ENCODE peak calls at places on chromosomes 12 and 14, in nine cellular contexts. Y is GM06990, M is NCI-H774, R is HEK293T, D is Right ventricle myocardium superior, G is Calu3, J is NCI-H524, U is NAMALWA, H is Ammon's horn. A is an unnamed sample.

GRCh38 chr14:93317836-93318807 is 14.7 kb downstream of the BTBD7 start:
- DNase-seq in Y (no peak), M (no peak), R (no peak), D (no peak), G (peak; percentile 25), J (no peak), U (no peak), H (no peak), A (no peak)

GRCh38 chr12:83015390-83016225 is 328.9 kb downstream of the TMTC2 start:
- DNase-seq in Y (no peak), M (no peak), R (no peak), D (no peak), G (peak; percentile 7), J (no peak), U (no peak), H (no peak), A (no peak)

GRCh38 chr12:14766649-14767215 is 36.5 kb downstream of the WBP11 start:
- DNase-seq in Y (no peak), M (no peak), R (no peak), D (no peak), G (no peak), J (no peak), U (no peak), H (no peak), A (no peak)

GRCh38 chr12:18799561-18799960 is 61.6 kb downstream of the CAPZA3 start:
- DNase-seq in Y (no peak), M (no peak), R (no peak), D (no peak), G (no peak), J (no peak), U (no peak), H (no peak), A (no peak)

GRCh38 chr12:121060149-121061001 is 21.3 kb upstream of the OASL start:
- DNase-seq in Y (peak; percentile 62), M (peak; percentile 38), R (peak; percentile 42), D (no peak), G (peak; percentile 49), J (peak; percentile 51), U (peak; percentile 80), H (peak; percentile 34), A (no peak)

GRCh38 chr14:89543420-89543790 is 126.4 kb upstream of the FOXN3 start:
- DNase-seq in Y (no peak), M (no peak), R (no peak), D (no peak), G (no peak), J (no peak), U (no peak), H (peak; percentile 76), A (peak; percentile 60)

GRCh38 chr12:42216737-42217136 is 21.3 kb downstream of the YAF2 start:
- DNase-seq in Y (no peak), M (no peak), R (no peak), D (no peak), G (no peak), J (no peak), U (no peak), H (no peak), A (no peak)

GRCh38 chr12:26798669-26799068 is 34.3 kb downstream of the ITPR2 start:
- DNase-seq in Y (no peak), M (no peak), R (no peak), D (no peak), G (no peak), J (no peak), U (peak; percentile 43), H (no peak), A (no peak)

GRCh38 chr14:90554341-90554740 is 157.5 kb downstream of the CALM1 start:
- DNase-seq in Y (no peak), M (peak; percentile 22), R (no peak), D (peak; percentile 67), G (no peak), J (no peak), U (no peak), H (peak; percentile 95), A (peak; percentile 94)

GRCh38 chr12:27705263-27705662 is 5.4 kb upstream of the MRPS35 start:
- DNase-seq in Y (no peak), M (no peak), R (no peak), D (no peak), G (no peak), J (no peak), U (no peak), H (no peak), A (no peak)

GRCh38 chr12:5556033-5556614 is 124.2 kb downstream of the NTF3 start:
- DNase-seq in Y (no peak), M (no peak), R (peak; percentile 41), D (no peak), G (peak; percentile 8), J (no peak), U (peak; percentile 59), H (no peak), A (no peak)

GRCh38 chr14:95237121-95237876 is 80.0 kb upstream of the DICER1 start:
- DNase-seq in Y (no peak), M (no peak), R (no peak), D (no peak), G (no peak), J (no peak), U (no peak), H (no peak), A (no peak)

GRCh38 chr14:97838986-97839385 is 1041.8 kb downstream of the VRK1 start:
- DNase-seq in Y (no peak), M (peak; percentile 85), R (no peak), D (no peak), G (no peak), J (peak; percentile 77), U (no peak), H (no peak), A (no peak)

GRCh38 chr12:121468451-121468850 is 68.5 kb downstream of the RNF34 start:
- DNase-seq in Y (no peak), M (no peak), R (no peak), D (no peak), G (no peak), J (peak; percentile 19), U (no peak), H (no peak), A (no peak)

GRCh38 chr12:100897240-100897639 is 102.7 kb downstream of the ANO4 start:
- DNase-seq in Y (no peak), M (no peak), R (no peak), D (no peak), G (no peak), J (peak; percentile 76), U (no peak), H (no peak), A (no peak)

GRCh38 chr12:95214466-95214865 is 2.8 kb downstream of the FGD6 start:
- DNase-seq in Y (no peak), M (peak; percentile 9), R (no peak), D (no peak), G (no peak), J (peak; percentile 63), U (no peak), H (no peak), A (no peak)

GRCh38 chr12:98456583-98457573 is 58.5 kb upstream of the TMPO start:
- DNase-seq in Y (peak; percentile 50), M (peak; percentile 18), R (peak; percentile 21), D (peak; percentile 62), G (peak; percentile 62), J (no peak), U (no peak), H (peak; percentile 24), A (no peak)

GRCh38 chr12:52280319-52280795 is 5.9 kb downstream of the KRT86 start:
- DNase-seq in Y (no peak), M (no peak), R (no peak), D (no peak), G (peak; percentile 83), J (no peak), U (no peak), H (no peak), A (no peak)

GRCh38 chr14:105301103-105301914 is 508 bp upstream of the BRF1 start:
- DNase-seq in Y (peak; percentile 96), M (peak; percentile 96), R (peak; percentile 99), D (peak; percentile 99), G (peak; percentile 99), J (peak; percentile 98), U (peak; percentile 95), H (peak; percentile 98), A (peak; percentile 96)

GRCh38 chr12:106132175-106133135 is 6.3 kb downstream of the NUAK1 start:
- DNase-seq in Y (no peak), M (no peak), R (no peak), D (no peak), G (no peak), J (no peak), U (no peak), H (no peak), A (no peak)

GRCh38 chr12:14630793-14631192 is 63.1 kb upstream of the PLBD1 start:
- DNase-seq in Y (no peak), M (no peak), R (no peak), D (no peak), G (no peak), J (no peak), U (no peak), H (no peak), A (no peak)

GRCh38 chr14:59253527-59253926 is 65.1 kb downstream of the DAAM1 start:
- DNase-seq in Y (no peak), M (no peak), R (no peak), D (no peak), G (no peak), J (no peak), U (peak; percentile 1), H (no peak), A (no peak)

GRCh38 chr12:94266796-94267529 is 118.6 kb downstream of the PLXNC1 start:
- DNase-seq in Y (no peak), M (no peak), R (no peak), D (no peak), G (no peak), J (no peak), U (no peak), H (no peak), A (no peak)

GRCh38 chr12:71166869-71167268 is 9.1 kb upstream of the TSPAN8 start:
- DNase-seq in Y (no peak), M (no peak), R (no peak), D (no peak), G (no peak), J (no peak), U (no peak), H (no peak), A (no peak)

GRCh38 chr14:30240002-30240401 is 312.4 kb upstream of the PRKD1 start:
- DNase-seq in Y (no peak), M (no peak), R (no peak), D (no peak), G (no peak), J (no peak), U (no peak), H (no peak), A (no peak)

GRCh38 chr14:21711360-21711961 is 37.8 kb upstream of the OR4E1 start:
- DNase-seq in Y (no peak), M (no peak), R (peak; percentile 33), D (no peak), G (peak; percentile 17), J (peak; percentile 54), U (peak; percentile 72), H (peak; percentile 43), A (peak; percentile 19)

GRCh38 chr12:62757048-62757447 is 177.9 kb downstream of the PPM1H start:
- DNase-seq in Y (no peak), M (no peak), R (no peak), D (no peak), G (no peak), J (no peak), U (no peak), H (no peak), A (no peak)

GRCh38 chr14:50260511-50260910 is 29.1 kb upstream of the SOS2 start:
- DNase-seq in Y (no peak), M (no peak), R (peak; percentile 27), D (no peak), G (peak; percentile 12), J (peak; percentile 55), U (peak; percentile 48), H (no peak), A (peak; percentile 17)